ENCODE peak calls at places on chromosomes 13 and 19, in four cellular contexts. One of them, this sample, is unnamed.
A peak's percentile ranks its signal among the peaks of the same experiment; 100 is the strongest.

GRCh38 chr13:20134732-20135131 is 26.1 kb downstream of the GJA3 start:
- DNase-seq in K562: no peak
- DNase-seq in HepG2: no peak
- DNase-seq in GM12878: no peak
- DNase-seq in this sample: no peak

GRCh38 chr19:47483800-47484690 is at the start of gene KPTN:
- DNase-seq in K562: peak; percentile 93
- DNase-seq in HepG2: peak; percentile 77
- DNase-seq in GM12878: peak; percentile 57
- DNase-seq in this sample: peak; percentile 99

GRCh38 chr19:8151499-8152035 is 2.2 kb upstream of the FBN3 start:
- DNase-seq in K562: no peak
- DNase-seq in HepG2: no peak
- DNase-seq in GM12878: no peak
- DNase-seq in this sample: no peak

GRCh38 chr13:53782400-53783030 is 753.9 kb downstream of the OLFM4 start:
- DNase-seq in K562: no peak
- DNase-seq in HepG2: peak; percentile 33
- DNase-seq in GM12878: peak; percentile 3
- DNase-seq in this sample: peak; percentile 35

GRCh38 chr19:31110331-31110730 is 238.9 kb downstream of the TSHZ3 start:
- DNase-seq in K562: no peak
- DNase-seq in HepG2: no peak
- DNase-seq in GM12878: no peak
- DNase-seq in this sample: peak; percentile 19

GRCh38 chr19:41705393-41706174 is 2.8 kb upstream of the CEACAM5 start:
- DNase-seq in K562: peak; percentile 41
- DNase-seq in HepG2: no peak
- DNase-seq in GM12878: no peak
- DNase-seq in this sample: peak; percentile 58

GRCh38 chr13:73326215-73326558 is 267.4 kb downstream of the KLF5 start:
- DNase-seq in K562: no peak
- DNase-seq in HepG2: no peak
- DNase-seq in GM12878: no peak
- DNase-seq in this sample: no peak

GRCh38 chr19:56383826-56384605 is 9.3 kb downstream of the ZNF582 start:
- DNase-seq in K562: no peak
- DNase-seq in HepG2: no peak
- DNase-seq in GM12878: no peak
- DNase-seq in this sample: no peak

GRCh38 chr13:79455331-79455730 is 25.6 kb upstream of the NDFIP2 start:
- DNase-seq in K562: no peak
- DNase-seq in HepG2: no peak
- DNase-seq in GM12878: no peak
- DNase-seq in this sample: no peak

GRCh38 chr13:27117158-27117557 is 54.5 kb downstream of the USP12 start:
- DNase-seq in K562: no peak
- DNase-seq in HepG2: no peak
- DNase-seq in GM12878: no peak
- DNase-seq in this sample: no peak

GRCh38 chr13:95117092-95117491 is 184.2 kb downstream of the ABCC4 start:
- DNase-seq in K562: no peak
- DNase-seq in HepG2: no peak
- DNase-seq in GM12878: peak; percentile 5
- DNase-seq in this sample: peak; percentile 39

GRCh38 chr13:32883501-32883900 is 132.7 kb upstream of the KL start:
- DNase-seq in K562: no peak
- DNase-seq in HepG2: no peak
- DNase-seq in GM12878: no peak
- DNase-seq in this sample: no peak

GRCh38 chr13:97889803-97890202 is 63.7 kb upstream of the IPO5 start:
- DNase-seq in K562: no peak
- DNase-seq in HepG2: no peak
- DNase-seq in GM12878: no peak
- DNase-seq in this sample: no peak
- TF ChIP-seq HDAC2 in K562: no peak
- TF ChIP-seq HDAC2 in HepG2: no peak
- TF ChIP-seq HDAC2 in GM12878: no peak
- TF ChIP-seq HDAC2 in this sample: no peak

GRCh38 chr19:29643361-29643935 is 21.8 kb upstream of the PLEKHF1 start:
- DNase-seq in K562: no peak
- DNase-seq in HepG2: no peak
- DNase-seq in GM12878: no peak
- DNase-seq in this sample: no peak

GRCh38 chr19:29644179-29644578 is 21.1 kb upstream of the PLEKHF1 start:
- DNase-seq in K562: no peak
- DNase-seq in HepG2: no peak
- DNase-seq in GM12878: no peak
- DNase-seq in this sample: no peak

GRCh38 chr19:29645491-29645867 is 19.8 kb upstream of the PLEKHF1 start:
- DNase-seq in K562: no peak
- DNase-seq in HepG2: no peak
- DNase-seq in GM12878: no peak
- DNase-seq in this sample: no peak

GRCh38 chr19:29641597-29641996 is 23.7 kb upstream of the PLEKHF1 start:
- DNase-seq in K562: no peak
- DNase-seq in HepG2: no peak
- DNase-seq in GM12878: no peak
- DNase-seq in this sample: no peak

GRCh38 chr19:29645911-29646310 is 19.4 kb upstream of the PLEKHF1 start:
- DNase-seq in K562: no peak
- DNase-seq in HepG2: peak; percentile 27
- DNase-seq in GM12878: no peak
- DNase-seq in this sample: no peak
- TF ChIP-seq JUNB in K562: no peak
- TF ChIP-seq JUNB in HepG2: no peak
- TF ChIP-seq JUNB in GM12878: no peak
- TF ChIP-seq JUNB in this sample: no peak

DNA sequence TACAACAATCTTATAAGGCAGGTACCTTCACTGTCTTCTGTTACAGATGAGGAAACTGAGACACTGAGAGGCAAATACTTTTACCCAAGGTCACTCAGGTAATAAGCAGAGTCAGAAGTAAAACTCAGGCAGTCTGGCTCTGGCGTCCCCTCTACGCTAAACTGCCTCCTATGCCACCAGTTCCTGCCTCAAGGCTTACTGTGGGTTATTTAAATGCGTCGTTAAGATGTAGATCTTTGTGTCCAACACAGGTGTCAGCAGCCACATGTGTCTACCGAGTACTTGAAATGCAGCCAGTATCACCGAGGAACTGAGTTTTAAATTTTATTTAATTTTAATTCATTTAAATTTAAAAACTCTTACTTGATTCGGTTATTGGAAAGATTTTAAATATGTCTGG is 1.9 kb downstream of the HAS1 start:
- DNase-seq in K562: no peak
- DNase-seq in HepG2: no peak
- DNase-seq in GM12878: no peak
- DNase-seq in this sample: no peak
- H3K4me3 ChIP-seq in K562: no peak overlapping the region
- H3K4me3 ChIP-seq in HepG2: no peak overlapping the region
- H3K4me3 ChIP-seq in GM12878: no peak overlapping the region
- H3K4me3 ChIP-seq in this sample: no peak overlapping the region

GRCh38 chr19:6501740-6502648 is at the start of gene TUBB4A:
- DNase-seq in K562: peak; percentile 86
- DNase-seq in HepG2: no peak
- DNase-seq in GM12878: no peak
- DNase-seq in this sample: no peak
- TF ChIP-seq HDAC2 in K562: no peak
- TF ChIP-seq HDAC2 in HepG2: no peak
- TF ChIP-seq HDAC2 in GM12878: no peak
- TF ChIP-seq HDAC2 in this sample: no peak

GRCh38 chr13:112132619-112133018 is 65.7 kb downstream of the SOX1 start:
- DNase-seq in K562: no peak
- DNase-seq in HepG2: no peak
- DNase-seq in GM12878: no peak
- DNase-seq in this sample: no peak

GRCh38 chr13:112133489-112134149 is 66.7 kb downstream of the SOX1 start:
- DNase-seq in K562: no peak
- DNase-seq in HepG2: no peak
- DNase-seq in GM12878: no peak
- DNase-seq in this sample: no peak

GRCh38 chr13:112132142-112132541 is 65.2 kb downstream of the SOX1 start:
- DNase-seq in K562: no peak
- DNase-seq in HepG2: no peak
- DNase-seq in GM12878: no peak
- DNase-seq in this sample: no peak

GRCh38 chr13:112136095-112136494 is 69.1 kb downstream of the SOX1 start:
- DNase-seq in K562: no peak
- DNase-seq in HepG2: no peak
- DNase-seq in GM12878: no peak
- DNase-seq in this sample: no peak

GRCh38 chr13:112134150-112135075 is 67.5 kb downstream of the SOX1 start:
- DNase-seq in K562: peak; percentile 17
- DNase-seq in HepG2: no peak
- DNase-seq in GM12878: no peak
- DNase-seq in this sample: no peak
- TF ChIP-seq JUNB in K562: no peak
- TF ChIP-seq JUNB in HepG2: no peak
- TF ChIP-seq JUNB in GM12878: no peak
- TF ChIP-seq JUNB in this sample: no peak

DNA sequence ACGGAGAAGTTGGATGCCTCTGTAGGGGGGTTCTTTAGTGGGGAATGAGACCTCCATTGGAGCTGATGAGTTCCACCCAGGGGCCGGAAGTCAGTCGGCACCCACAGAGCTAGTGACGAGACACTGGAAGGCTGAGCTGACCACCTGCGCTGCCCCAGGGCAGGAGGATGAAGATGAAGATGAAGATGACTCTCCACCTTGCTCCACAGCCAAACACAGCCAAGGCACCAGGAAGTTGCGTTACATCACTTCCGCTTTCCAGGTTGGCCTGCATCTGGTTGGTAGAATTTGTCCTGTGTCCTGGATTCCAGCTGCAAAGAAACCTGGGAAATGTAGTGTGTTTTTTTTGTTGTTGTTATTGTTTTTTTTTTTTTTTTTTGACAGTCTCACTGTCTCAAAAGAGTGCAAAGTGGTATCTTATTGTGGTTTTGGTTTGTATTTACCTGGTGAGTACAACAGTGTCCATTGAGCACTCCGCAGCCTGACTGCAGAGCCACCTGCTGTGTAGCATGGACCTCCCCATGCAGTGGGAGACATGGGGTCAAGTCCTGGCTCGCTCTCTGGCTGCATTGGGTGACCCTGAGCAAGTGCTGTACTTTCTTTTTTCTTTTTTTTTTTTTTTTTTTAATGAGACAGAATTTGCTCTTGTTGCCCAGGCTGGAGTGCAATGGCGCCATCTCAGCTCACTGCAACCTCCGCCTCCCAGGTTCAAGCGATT is 1.9 kb downstream of the TBC1D17 start:
- DNase-seq in K562: no peak
- DNase-seq in HepG2: no peak
- DNase-seq in GM12878: no peak
- DNase-seq in this sample: no peak
- H3K4me3 ChIP-seq in K562: no peak overlapping the region
- H3K4me3 ChIP-seq in HepG2: peak overlapping the region; percentile 20
- H3K4me3 ChIP-seq in GM12878: no peak overlapping the region
- H3K4me3 ChIP-seq in this sample: no peak overlapping the region

GRCh38 chr19:29277107-29277506 is 64.2 kb upstream of the UQCRFS1 start:
- DNase-seq in K562: no peak
- DNase-seq in HepG2: no peak
- DNase-seq in GM12878: peak; percentile 19
- DNase-seq in this sample: peak; percentile 52
- TF ChIP-seq HDAC2 in K562: no peak
- TF ChIP-seq HDAC2 in HepG2: no peak
- TF ChIP-seq HDAC2 in GM12878: no peak
- TF ChIP-seq HDAC2 in this sample: no peak